ENCODE peak calls at places on chromosomes 11 and 22, in five cellular contexts. Q is tibial nerve, E is transverse colon, V is heart left ventricle, D is IMR-90. X is an unnamed sample.

GRCh38 chr11:117299351-117300300 is 8.5 kb downstream of the BACE1-AS start:
- DNase-seq in D (no peak), Q (no peak), V (no peak), E (no peak), X (no peak)

GRCh38 chr11:65036931-65037330 is 4.1 kb upstream of the SAC3D1 start:
- DNase-seq in Q (no peak), D (no peak), E (peak; percentile 41), V (peak; percentile 74), X (no peak)

GRCh38 chr22:35915477-35916013 is 113.1 kb downstream of the RBFOX2 start:
- DNase-seq in Q (no peak), D (peak; percentile 66), V (no peak), E (no peak), X (no peak)

GRCh38 chr11:35964846-35965245 is 21.0 kb downstream of the LDLRAD3 start:
- DNase-seq in V (no peak), Q (no peak), E (no peak), D (no peak), X (no peak)

GRCh38 chr11:130891326-130891725 is 25.0 kb downstream of the SNX19 start:
- DNase-seq in E (no peak), D (peak; percentile 41), V (no peak), Q (no peak), X (no peak)

GRCh38 chr11:23897453-23898289 is 599.2 kb upstream of the LUZP2 start:
- DNase-seq in Q (no peak), D (peak; percentile 94), E (no peak), V (no peak), X (no peak)

GRCh38 chr11:108958446-108959123 is 293.7 kb downstream of the DDX10 start:
- DNase-seq in V (no peak), D (peak; percentile 82), E (no peak), Q (no peak), X (no peak)

GRCh38 chr22:43847376-43848289 is 14.7 kb downstream of the SULT4A1 start:
- DNase-seq in E (no peak), V (no peak), Q (no peak), D (no peak), X (no peak)

GRCh38 chr11:80990885-80991284 is 1550.1 kb upstream of the TENM4 start:
- DNase-seq in Q (no peak), E (no peak), D (no peak), V (no peak), X (no peak)

GRCh38 chr11:84909740-84910139 is 717.4 kb downstream of the DLG2 start:
- DNase-seq in D (no peak), E (no peak), Q (no peak), V (no peak), X (no peak)

GRCh38 chr22:39820266-39820665 is 73.3 kb downstream of the ENTHD1 start:
- DNase-seq in E (no peak), D (peak; percentile 82), V (no peak), Q (no peak), X (peak; percentile 14)

GRCh38 chr11:30488304-30488998 is 97.7 kb downstream of the MPPED2 start:
- DNase-seq in E (peak; percentile 60), V (no peak), Q (no peak), D (peak; percentile 81), X (no peak)

GRCh38 chr11:63583288-63583687 is 20.1 kb upstream of the PLAAT2 start:
- DNase-seq in D (no peak), E (no peak), V (no peak), Q (no peak), X (no peak)
- TF ChIP-seq POLR2A in D (no peak), E (no peak), V (no peak), Q (no peak), X (no peak)

GRCh38 chr11:66360406-66361073 is 11.0 kb downstream of the SLC29A2 start:
- DNase-seq in D (no peak), E (no peak), V (no peak), Q (no peak), X (no peak)
- TF ChIP-seq POLR2A in D (no peak), E (no peak), V (no peak), Q (no peak), X (no peak)

GRCh38 chr22:45212992-45213751 is 27.5 kb downstream of the KIAA0930 start:
- DNase-seq in Q (peak; percentile 55), D (peak; percentile 81), V (peak; percentile 71), E (peak; percentile 27), X (peak; percentile 48)

GRCh38 chr22:45210577-45211431 is 29.9 kb downstream of the KIAA0930 start:
- DNase-seq in V (no peak), Q (no peak), E (no peak), D (no peak), X (no peak)

GRCh38 chr22:45211435-45211834 is 29.3 kb downstream of the KIAA0930 start:
- DNase-seq in Q (no peak), V (no peak), E (no peak), D (no peak), X (no peak)

GRCh38 chr22:45211848-45212247 is 28.8 kb downstream of the KIAA0930 start:
- DNase-seq in Q (no peak), D (no peak), E (no peak), V (no peak), X (peak; percentile 37)

DNA sequence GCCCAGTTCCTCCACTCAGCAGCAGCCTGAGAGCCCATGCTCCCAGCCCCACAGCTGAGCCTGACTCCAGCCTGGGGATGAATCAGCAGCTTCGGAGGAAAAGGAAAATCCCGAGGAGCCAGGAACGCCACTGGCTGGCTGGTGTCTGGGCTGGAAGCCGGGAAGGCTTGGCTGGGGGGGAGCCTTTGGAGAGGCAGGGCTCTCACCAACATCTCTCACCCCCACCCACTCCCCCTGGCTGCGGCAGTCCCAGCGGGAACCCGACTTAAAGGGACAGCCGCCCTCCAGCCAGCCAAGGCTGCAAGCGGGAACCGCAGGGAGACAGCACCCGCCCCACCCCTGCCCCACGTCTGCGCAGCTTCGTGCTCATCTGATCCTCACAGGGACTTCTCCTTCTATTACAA is 28.4 kb downstream of the KIAA0930 start:
- DNase-seq in V (peak; percentile 83), Q (peak; percentile 44), E (peak; percentile 64), D (peak; percentile 96), X (peak; percentile 68)
- TF ChIP-seq POLR2A in V (no peak), Q (no peak), E (no peak), D (peak; percentile 84), X (peak; percentile 22)

GRCh38 chr22:42074153-42074750 is at the start of gene PHETA2:
- DNase-seq in D (peak; percentile 25), V (peak; percentile 66), Q (peak; percentile 37), E (peak; percentile 63), X (no peak)
- TF ChIP-seq POLR2A in D (peak; percentile 42), V (no peak), Q (peak; percentile 30), E (peak; percentile 55), X (no peak)

X was measured in H54.